ENCODE peak calls at places on chromosomes 6 and 20, in four cellular contexts. One of them, this sample, is unnamed.

GRCh38 chr6:95545226-95545625 is 32.1 kb upstream of the MANEA start:
- DNase-seq in activated CD4-positive, CD25-positive, alpha-beta regulatory T cell: no peak
- DNase-seq in NCI-H1092 treated with DMSO at 0.1 percent for 48 hours: peak
- DNase-seq in endothelial cell: no peak
- DNase-seq in this sample: no peak

GRCh38 chr6:41519305-41519747 is 26.9 kb upstream of the FOXP4 start:
- DNase-seq in activated CD4-positive, CD25-positive, alpha-beta regulatory T cell: no peak
- DNase-seq in NCI-H1092 treated with DMSO at 0.1 percent for 48 hours: no peak
- DNase-seq in endothelial cell: no peak
- DNase-seq in this sample: no peak

GRCh38 chr6:13012271-13012670 is 295.7 kb downstream of the PHACTR1 start:
- DNase-seq in activated CD4-positive, CD25-positive, alpha-beta regulatory T cell: no peak
- DNase-seq in NCI-H1092 treated with DMSO at 0.1 percent for 48 hours: no peak
- DNase-seq in endothelial cell: no peak
- DNase-seq in this sample: no peak

GRCh38 chr6:166687070-166687469 is 60.0 kb upstream of the RPS6KA2 start:
- DNase-seq in activated CD4-positive, CD25-positive, alpha-beta regulatory T cell: no peak
- DNase-seq in NCI-H1092 treated with DMSO at 0.1 percent for 48 hours: no peak
- DNase-seq in endothelial cell: no peak
- DNase-seq in this sample: no peak

GRCh38 chr6:92354270-92354831 is 1065.0 kb downstream of the EPHA7 start:
- DNase-seq in activated CD4-positive, CD25-positive, alpha-beta regulatory T cell: no peak
- DNase-seq in NCI-H1092 treated with DMSO at 0.1 percent for 48 hours: no peak
- DNase-seq in endothelial cell: no peak
- DNase-seq in this sample: no peak

GRCh38 chr6:31113861-31114539 is 600 bp upstream of the PSORS1C1 start:
- DNase-seq in activated CD4-positive, CD25-positive, alpha-beta regulatory T cell: no peak
- DNase-seq in NCI-H1092 treated with DMSO at 0.1 percent for 48 hours: no peak
- DNase-seq in endothelial cell: no peak
- DNase-seq in this sample: no peak

GRCh38 chr20:24419786-24420185 is 49.6 kb upstream of the SYNDIG1 start:
- DNase-seq in activated CD4-positive, CD25-positive, alpha-beta regulatory T cell: no peak
- DNase-seq in NCI-H1092 treated with DMSO at 0.1 percent for 48 hours: no peak
- DNase-seq in endothelial cell: no peak
- DNase-seq in this sample: no peak

GRCh38 chr6:107731422-107732319 is 92.4 kb downstream of the SCML4 start:
- DNase-seq in activated CD4-positive, CD25-positive, alpha-beta regulatory T cell: no peak
- DNase-seq in NCI-H1092 treated with DMSO at 0.1 percent for 48 hours: no peak
- DNase-seq in endothelial cell: no peak
- DNase-seq in this sample: no peak

GRCh38 chr6:84623956-84624680 is 140.3 kb downstream of the TBX18 start:
- DNase-seq in activated CD4-positive, CD25-positive, alpha-beta regulatory T cell: no peak
- DNase-seq in NCI-H1092 treated with DMSO at 0.1 percent for 48 hours: no peak
- DNase-seq in endothelial cell: no peak
- DNase-seq in this sample: peak

GRCh38 chr20:53900380-53900999 is 169.9 kb downstream of the BCAS1 start:
- DNase-seq in activated CD4-positive, CD25-positive, alpha-beta regulatory T cell: no peak
- DNase-seq in NCI-H1092 treated with DMSO at 0.1 percent for 48 hours: no peak
- DNase-seq in endothelial cell: no peak
- DNase-seq in this sample: no peak

GRCh38 chr20:1898496-1899168 is 3.4 kb downstream of the SIRPA start:
- DNase-seq in activated CD4-positive, CD25-positive, alpha-beta regulatory T cell: no peak
- DNase-seq in NCI-H1092 treated with DMSO at 0.1 percent for 48 hours: no peak
- DNase-seq in endothelial cell: no peak
- DNase-seq in this sample: no peak

GRCh38 chr20:4183361-4183760 is 168.0 kb upstream of the RNF24 start:
- DNase-seq in activated CD4-positive, CD25-positive, alpha-beta regulatory T cell: no peak
- DNase-seq in NCI-H1092 treated with DMSO at 0.1 percent for 48 hours: no peak
- DNase-seq in endothelial cell: no peak
- DNase-seq in this sample: no peak

GRCh38 chr20:10848810-10849370 is 175.1 kb upstream of the JAG1 start:
- DNase-seq in activated CD4-positive, CD25-positive, alpha-beta regulatory T cell: no peak
- DNase-seq in NCI-H1092 treated with DMSO at 0.1 percent for 48 hours: no peak
- DNase-seq in endothelial cell: no peak
- DNase-seq in this sample: peak

GRCh38 chr6:148868314-148868713 is 121.5 kb downstream of the UST start:
- DNase-seq in activated CD4-positive, CD25-positive, alpha-beta regulatory T cell: no peak
- DNase-seq in NCI-H1092 treated with DMSO at 0.1 percent for 48 hours: no peak
- DNase-seq in endothelial cell: no peak
- DNase-seq in this sample: no peak

GRCh38 chr20:39123161-39123560 is 161.0 kb downstream of the DHX35 start:
- DNase-seq in activated CD4-positive, CD25-positive, alpha-beta regulatory T cell: no peak
- DNase-seq in NCI-H1092 treated with DMSO at 0.1 percent for 48 hours: no peak
- DNase-seq in endothelial cell: no peak
- DNase-seq in this sample: no peak

GRCh38 chr20:50172347-50173013 is 18.1 kb upstream of the CEBPB start:
- DNase-seq in activated CD4-positive, CD25-positive, alpha-beta regulatory T cell: no peak
- DNase-seq in NCI-H1092 treated with DMSO at 0.1 percent for 48 hours: peak
- DNase-seq in endothelial cell: peak
- DNase-seq in this sample: no peak

GRCh38 chr20:4550740-4551139 is 171.0 kb upstream of the PRND start:
- DNase-seq in activated CD4-positive, CD25-positive, alpha-beta regulatory T cell: no peak
- DNase-seq in NCI-H1092 treated with DMSO at 0.1 percent for 48 hours: no peak
- DNase-seq in endothelial cell: no peak
- DNase-seq in this sample: peak

GRCh38 chr6:45420083-45420908 is 42.6 kb upstream of the SUPT3H start:
- DNase-seq in activated CD4-positive, CD25-positive, alpha-beta regulatory T cell: no peak
- DNase-seq in NCI-H1092 treated with DMSO at 0.1 percent for 48 hours: no peak
- DNase-seq in endothelial cell: peak
- DNase-seq in this sample: no peak

GRCh38 chr20:36454664-36455427 is 86.5 kb upstream of the MYL9 start:
- DNase-seq in activated CD4-positive, CD25-positive, alpha-beta regulatory T cell: no peak
- DNase-seq in NCI-H1092 treated with DMSO at 0.1 percent for 48 hours: no peak
- DNase-seq in endothelial cell: no peak
- DNase-seq in this sample: no peak

GRCh38 chr6:140445474-140446004 is 1071.1 kb upstream of the CITED2 start:
- DNase-seq in activated CD4-positive, CD25-positive, alpha-beta regulatory T cell: no peak
- DNase-seq in NCI-H1092 treated with DMSO at 0.1 percent for 48 hours: no peak
- DNase-seq in endothelial cell: no peak
- DNase-seq in this sample: peak

GRCh38 chr20:59153355-59153681 is 10.3 kb upstream of the ZNF831 start:
- DNase-seq in activated CD4-positive, CD25-positive, alpha-beta regulatory T cell: no peak
- DNase-seq in NCI-H1092 treated with DMSO at 0.1 percent for 48 hours: no peak
- DNase-seq in endothelial cell: no peak
- DNase-seq in this sample: no peak

GRCh38 chr6:130307752-130308361 is 58.0 kb upstream of the TMEM200A start:
- DNase-seq in activated CD4-positive, CD25-positive, alpha-beta regulatory T cell: no peak
- DNase-seq in NCI-H1092 treated with DMSO at 0.1 percent for 48 hours: no peak
- DNase-seq in endothelial cell: no peak
- DNase-seq in this sample: no peak

GRCh38 chr20:32983459-32984112 is 20.6 kb downstream of the SUN5 start:
- DNase-seq in activated CD4-positive, CD25-positive, alpha-beta regulatory T cell: no peak
- DNase-seq in NCI-H1092 treated with DMSO at 0.1 percent for 48 hours: no peak
- DNase-seq in endothelial cell: no peak
- DNase-seq in this sample: no peak

GRCh38 chr6:119575721-119576120 is 226.2 kb upstream of the MAN1A1 start:
- DNase-seq in activated CD4-positive, CD25-positive, alpha-beta regulatory T cell: no peak
- DNase-seq in NCI-H1092 treated with DMSO at 0.1 percent for 48 hours: no peak
- DNase-seq in endothelial cell: no peak
- DNase-seq in this sample: no peak

GRCh38 chr6:47141166-47141565 is 99.0 kb upstream of the ADGRF1 start:
- DNase-seq in activated CD4-positive, CD25-positive, alpha-beta regulatory T cell: no peak
- DNase-seq in NCI-H1092 treated with DMSO at 0.1 percent for 48 hours: no peak
- DNase-seq in endothelial cell: no peak
- DNase-seq in this sample: no peak

GRCh38 chr6:15474196-15474595 is 188.6 kb downstream of the DTNBP1 start:
- DNase-seq in activated CD4-positive, CD25-positive, alpha-beta regulatory T cell: no peak
- DNase-seq in NCI-H1092 treated with DMSO at 0.1 percent for 48 hours: no peak
- DNase-seq in endothelial cell: no peak
- DNase-seq in this sample: no peak

GRCh38 chr6:109910571-109910970 is 67.5 kb upstream of the GPR6 start:
- DNase-seq in activated CD4-positive, CD25-positive, alpha-beta regulatory T cell: no peak
- DNase-seq in NCI-H1092 treated with DMSO at 0.1 percent for 48 hours: no peak
- DNase-seq in endothelial cell: no peak
- DNase-seq in this sample: no peak

GRCh38 chr6:160000280-160000704 is 31.4 kb downstream of the IGF2R start:
- DNase-seq in activated CD4-positive, CD25-positive, alpha-beta regulatory T cell: no peak
- DNase-seq in NCI-H1092 treated with DMSO at 0.1 percent for 48 hours: no peak
- DNase-seq in endothelial cell: no peak
- DNase-seq in this sample: no peak

GRCh38 chr6:168905451-168906090 is 348.1 kb downstream of the THBS2 start:
- DNase-seq in activated CD4-positive, CD25-positive, alpha-beta regulatory T cell: no peak
- DNase-seq in NCI-H1092 treated with DMSO at 0.1 percent for 48 hours: no peak
- DNase-seq in endothelial cell: no peak
- DNase-seq in this sample: peak

GRCh38 chr6:16103708-16104107 is 25.2 kb upstream of the MYLIP start:
- DNase-seq in activated CD4-positive, CD25-positive, alpha-beta regulatory T cell: no peak
- DNase-seq in NCI-H1092 treated with DMSO at 0.1 percent for 48 hours: no peak
- DNase-seq in endothelial cell: no peak
- DNase-seq in this sample: no peak

This sample was measured in HS-27A.